ENCODE peak calls at places on chromosomes 16 and 17, in nine cellular contexts. X is lower lobe of right lung, H is type B pancreatic cell, B is right lobe of liver, S is ovary, M is adrenal gland, Y is HFF-Myc, G is A549, K is spleen. P is an unnamed sample.

GRCh38 chr17:14156689-14157088 is 80.0 kb downstream of the CDRT15 start:
- DNase-seq in S (no peak), X (no peak), Y (peak; percentile 65), G (no peak), K (no peak), B (no peak), H (no peak), M (no peak), P (no peak)

GRCh38 chr17:40303009-40303657 is 5.8 kb upstream of the RARA start:
- DNase-seq in B (no peak), Y (no peak), K (no peak), S (peak; percentile 32), H (no peak), X (no peak), M (no peak), G (peak; percentile 71), P (no peak)

GRCh38 chr17:78075011-78075410 is 53.5 kb downstream of the TMC6 start:
- DNase-seq in Y (no peak), H (no peak), X (no peak), K (no peak), M (no peak), G (no peak), B (no peak), S (no peak), P (no peak)

GRCh38 chr17:61305024-61305423 is 94.6 kb upstream of the TBX2 start:
- DNase-seq in S (no peak), M (no peak), B (no peak), Y (no peak), X (no peak), H (no peak), K (no peak), G (no peak), P (no peak)

GRCh38 chr16:76287466-76287865 is 10.3 kb downstream of the CNTNAP4 start:
- DNase-seq in Y (no peak), G (no peak), X (no peak), S (no peak), K (no peak), B (no peak), M (no peak), H (no peak), P (no peak)

GRCh38 chr17:4588391-4588790 is 4.1 kb downstream of the SMTNL2 start:
- DNase-seq in H (no peak), X (no peak), Y (no peak), S (no peak), M (no peak), K (no peak), B (no peak), G (no peak), P (no peak)

GRCh38 chr17:31112001-31112661 is 17.4 kb downstream of the NF1 start:
- DNase-seq in G (no peak), M (no peak), S (no peak), K (no peak), X (no peak), H (no peak), B (no peak), Y (no peak), P (no peak)

GRCh38 chr17:74202879-74203432 is 522 bp upstream of the RPL38 start:
- DNase-seq in K (peak; percentile 85), X (no peak), M (no peak), H (no peak), S (peak; percentile 39), B (no peak), Y (no peak), G (no peak), P (no peak)

GRCh38 chr16:48321307-48322036 is 63.7 kb downstream of the SIAH1 start:
- DNase-seq in M (no peak), B (no peak), X (no peak), G (no peak), Y (no peak), H (no peak), K (no peak), S (no peak), P (no peak)

GRCh38 chr16:57606847-57607501 is 21.5 kb upstream of the ADGRG1 start:
- DNase-seq in X (no peak), H (peak; percentile 57), M (peak; percentile 12), Y (no peak), B (peak; percentile 80), K (peak; percentile 67), G (no peak), S (no peak), P (peak; percentile 14)

GRCh38 chr17:7523033-7523432 is 25.8 kb upstream of the TNFSF12 start:
- DNase-seq in K (peak; percentile 80), H (no peak), B (no peak), M (no peak), S (no peak), Y (no peak), X (peak; percentile 54), G (peak; percentile 63), P (no peak)

GRCh38 chr17:65553646-65554567 is 7.5 kb downstream of the AXIN2 start:
- DNase-seq in S (no peak), M (no peak), G (no peak), K (no peak), B (peak; percentile 81), X (peak; percentile 66), Y (no peak), H (no peak), P (no peak)

GRCh38 chr17:60141111-60142018 is 8.4 kb upstream of the CA4 start:
- DNase-seq in S (no peak), X (peak; percentile 68), G (no peak), K (no peak), Y (no peak), B (peak; percentile 55), M (no peak), H (no peak), P (no peak)

GRCh38 chr16:75298252-75298651 is 46.8 kb upstream of the BCAR1 start:
- DNase-seq in S (no peak), X (no peak), G (no peak), M (no peak), B (no peak), Y (no peak), H (no peak), K (no peak), P (no peak)

GRCh38 chr16:85916141-85916890 is 17.4 kb downstream of the IRF8 start:
- DNase-seq in B (peak; percentile 93), Y (no peak), S (no peak), K (peak; percentile 78), M (no peak), X (peak; percentile 90), H (no peak), G (no peak), P (no peak)

GRCh38 chr16:57131351-57131970 is 39.1 kb downstream of the CPNE2 start:
- DNase-seq in K (no peak), Y (no peak), M (no peak), B (no peak), G (no peak), H (no peak), S (no peak), X (no peak), P (no peak)

GRCh38 chr17:65559802-65560627 is 1.4 kb downstream of the AXIN2 start:
- DNase-seq in G (no peak), B (no peak), Y (no peak), X (peak; percentile 61), H (peak; percentile 84), K (peak; percentile 84), S (peak; percentile 78), M (peak; percentile 61), P (no peak)

GRCh38 chr16:14492614-14493013 is 137.4 kb downstream of the PARN start:
- DNase-seq in X (no peak), M (no peak), H (no peak), K (no peak), G (no peak), B (no peak), Y (no peak), S (no peak), P (no peak)

DNA sequence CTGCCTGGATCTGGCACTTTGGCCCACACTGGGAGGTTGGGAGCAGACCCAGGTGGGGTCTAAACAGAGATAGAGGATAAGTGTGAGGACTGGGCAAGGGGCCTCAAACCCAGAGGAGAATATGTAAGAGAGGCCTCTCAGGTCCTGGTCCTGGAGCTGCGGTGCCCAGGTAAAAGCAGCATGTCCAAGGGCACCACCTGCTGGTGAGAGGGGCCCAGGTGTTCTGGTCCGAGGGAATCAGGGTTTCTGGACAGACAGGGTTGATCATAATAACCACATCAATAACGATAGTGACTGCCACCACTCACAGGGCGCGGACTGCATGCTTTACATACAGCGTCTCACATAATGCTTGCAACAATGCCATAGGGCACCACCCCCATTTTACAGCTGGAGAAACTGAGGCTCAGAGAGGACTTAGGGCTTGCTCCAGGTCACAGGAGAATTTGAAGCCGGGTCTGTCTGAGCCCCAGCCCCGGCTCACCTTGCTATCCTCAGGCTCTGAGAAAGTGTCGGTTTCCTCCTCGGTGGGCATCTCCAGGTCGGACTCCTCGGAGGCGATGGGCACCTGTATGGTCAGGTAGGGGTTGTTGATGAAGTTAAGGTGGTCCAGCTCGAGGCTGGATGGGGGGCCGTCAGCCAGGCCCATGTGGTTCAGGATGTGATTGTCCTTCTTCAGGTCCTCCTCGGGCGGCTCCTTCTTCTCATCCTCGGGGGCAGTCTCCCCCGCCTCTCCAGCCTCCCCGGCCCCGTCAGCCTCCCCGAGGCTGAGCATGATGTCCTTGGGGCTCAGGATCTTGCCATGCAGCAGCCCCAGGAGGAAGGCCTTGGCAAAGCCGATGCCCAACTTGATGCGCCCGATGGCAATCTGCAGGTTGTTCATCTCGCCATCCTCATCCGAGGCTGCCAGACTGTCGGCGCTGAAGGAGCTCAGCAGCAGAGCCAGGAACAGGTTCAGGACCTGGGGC is 19.1 kb upstream of the CD79B start:
- DNase-seq in K (peak; percentile 87), M (no peak), G (peak; percentile 59), Y (no peak), X (no peak), H (no peak), B (no peak), S (no peak), P (peak; percentile 77)
- TF ChIP-seq CTCF in K (peak; percentile 48), M (no peak), G (peak; percentile 62), Y (peak; percentile 30), X (peak; percentile 27), H (peak; percentile 43), B (peak; percentile 75), S (no peak), P (peak; percentile 67)

GRCh38 chr17:62675260-62675659 is 47.8 kb downstream of the MRC2 start:
- DNase-seq in G (no peak), K (no peak), H (no peak), Y (no peak), M (no peak), S (peak; percentile 26), X (peak; percentile 42), B (peak; percentile 35), P (no peak)
- TF ChIP-seq CTCF in G (no peak), K (no peak), H (no peak), Y (no peak), M (no peak), S (no peak), X (no peak), B (no peak), P (no peak)

DNA sequence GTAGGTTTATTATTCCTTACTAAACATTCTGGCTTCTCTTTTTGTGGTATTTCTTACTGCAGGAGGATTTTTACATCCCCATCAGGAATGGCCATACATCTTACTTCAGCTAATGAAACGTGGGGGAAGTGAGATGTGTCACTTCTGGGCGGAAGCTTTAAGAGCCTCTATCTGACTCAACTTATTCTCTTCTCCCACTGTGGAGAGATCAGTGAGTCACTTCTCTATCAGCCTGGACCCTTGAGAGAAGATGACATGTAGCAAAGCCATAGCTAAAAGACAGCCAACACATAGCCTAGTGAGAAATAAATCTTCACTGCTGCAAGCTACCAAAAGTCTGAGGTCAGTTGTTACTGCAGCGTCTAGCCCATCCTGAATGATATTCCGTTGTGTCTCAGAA is 1066.7 kb upstream of the RBFOX1 start:
- DNase-seq in X (no peak), S (no peak), G (no peak), K (no peak), B (no peak), M (no peak), Y (no peak), H (no peak), P (no peak)
- TF ChIP-seq CTCF in X (no peak), S (no peak), G (no peak), K (no peak), B (no peak), M (no peak), Y (no peak), H (no peak), P (no peak)

GRCh38 chr17:45889579-45889978 is 4.8 kb upstream of the MAPT start:
- DNase-seq in K (no peak), B (no peak), H (no peak), Y (no peak), X (no peak), M (no peak), G (peak; percentile 38), S (no peak), P (no peak)
- TF ChIP-seq CTCF in K (no peak), B (no peak), H (peak; percentile 56), Y (no peak), X (no peak), M (no peak), G (no peak), S (no peak), P (no peak)